ENCODE peak calls at places on chromosomes 4 and X, in nine cellular contexts. M is PC-3, C is WTC11, A is AG08396, I is C1 segment of cervical spinal cord, F is fibroblast of lung, T is left cardiac atrium, Q is NCI-H2171, W is SIG-M5. H is an unnamed sample.

GRCh38 chr4:5626916-5627315 is 81.4 kb downstream of the EVC2 start:
- DNase-seq in T (no peak), F (no peak), A (no peak), M (no peak), Q (no peak), W (no peak), I (no peak), C (no peak), H (no peak)

GRCh38 chr4:129565214-129565613 is 469.3 kb downstream of the C4orf33 start:
- DNase-seq in C (no peak), I (no peak), W (no peak), T (no peak), F (no peak), Q (no peak), M (no peak), A (no peak), H (no peak)

GRCh38 chr4:122827899-122828601 is 1.4 kb downstream of the FGF2 start:
- DNase-seq in M (peak), W (peak), I (no peak), T (peak), Q (peak), C (peak), F (peak), A (peak), H (no peak)

GRCh38 chr4:151753056-151753455 is 7.8 kb downstream of the GATB start:
- DNase-seq in T (no peak), M (peak), F (peak), C (no peak), A (no peak), Q (no peak), W (no peak), I (no peak), H (no peak)

GRCh38 chr4:139014391-139015268 is 951 bp upstream of the NOCT start:
- DNase-seq in M (peak), A (peak), Q (no peak), T (no peak), I (no peak), W (no peak), F (peak), C (no peak), H (no peak)

GRCh38 chr4:47704693-47705325 is 133.1 kb downstream of the CORIN start:
- DNase-seq in I (no peak), A (peak), Q (no peak), T (peak), W (no peak), M (peak), C (peak), F (peak), H (peak)

GRCh38 chrX:43564953-43565352 is 91.1 kb upstream of the MAOA start:
- DNase-seq in I (no peak), Q (no peak), W (no peak), A (no peak), F (no peak), C (no peak), T (no peak), M (peak), H (no peak)

GRCh38 chr4:138401330-138401729 is 159.2 kb upstream of the SLC7A11 start:
- DNase-seq in Q (no peak), I (no peak), F (no peak), C (no peak), M (no peak), W (no peak), A (no peak), T (peak), H (no peak)

GRCh38 chr4:128835498-128836222 is 26.2 kb downstream of the JADE1 start:
- DNase-seq in M (no peak), T (peak), C (no peak), I (peak), Q (no peak), A (no peak), F (peak), W (no peak), H (no peak)

GRCh38 chrX:41823402-41823801 is 99.4 kb downstream of the GPR82 start:
- DNase-seq in F (peak), I (no peak), A (no peak), W (no peak), T (no peak), Q (no peak), M (no peak), C (no peak), H (no peak)

GRCh38 chrX:123736333-123736921 is 3.6 kb upstream of the THOC2 start:
- DNase-seq in A (peak), Q (no peak), T (no peak), I (no peak), M (no peak), F (peak), C (no peak), W (no peak), H (no peak)

GRCh38 chrX:49230500-49231232 is 2.5 kb downstream of the CACNA1F start:
- DNase-seq in A (no peak), I (no peak), M (no peak), T (peak), Q (peak), C (peak), W (no peak), F (no peak), H (no peak)

GRCh38 chrX:117839544-117839943 is 277.1 kb downstream of the KLHL13 start:
- DNase-seq in T (no peak), Q (no peak), W (no peak), M (peak), A (no peak), C (no peak), F (no peak), I (no peak), H (no peak)

GRCh38 chr4:69518543-69519198 is 23.0 kb upstream of the UGT2B4 start:
- DNase-seq in A (no peak), C (no peak), W (no peak), Q (no peak), T (no peak), F (no peak), I (no peak), M (no peak), H (no peak)

GRCh38 chrX:71543316-71543715 is 10.4 kb downstream of the OGT start:
- DNase-seq in T (no peak), M (peak), A (peak), W (no peak), C (no peak), I (no peak), Q (no peak), F (peak), H (no peak)